ENCODE peak calls at places on chromosome 22, in seven cellular contexts. P is right lobe of liver, Q is AG04450, J is hepatocyte, N is fibroblast of mammary gland, M is mesothelial cell of epicardium, W is Peyer's patch. E is an unnamed sample.

GRCh38 chr22:18033204-18033998 is 9.0 kb upstream of the MICAL3 start:
- DNase-seq in P (no peak), Q (no peak), J (no peak), N (peak; percentile 83), M (no peak), W (no peak), E (no peak)

GRCh38 chr22:29265929-29266328 is 1.9 kb downstream of the RHBDD3 start:
- DNase-seq in P (no peak), Q (no peak), J (no peak), N (peak; percentile 22), M (no peak), W (no peak), E (no peak)

GRCh38 chr22:31610611-31611010 is 51.4 kb downstream of the PISD start:
- DNase-seq in P (no peak), Q (no peak), J (no peak), N (no peak), M (no peak), W (no peak), E (no peak)

GRCh38 chr22:30310881-30311771 is 15.6 kb downstream of the TBC1D10A start:
- DNase-seq in P (peak; percentile 91), Q (no peak), J (no peak), N (peak; percentile 68), M (no peak), W (no peak), E (no peak)

GRCh38 chr22:37752189-37753061 is 55.3 kb upstream of the GCAT start:
- DNase-seq in P (peak; percentile 93), Q (peak; percentile 47), J (peak; percentile 86), N (peak; percentile 98), M (no peak), W (peak; percentile 69), E (no peak)

GRCh38 chr22:30887418-30887817 is 81.2 kb downstream of the MORC2 start:
- DNase-seq in P (peak; percentile 35), Q (no peak), J (no peak), N (no peak), M (peak; percentile 3), W (peak; percentile 40), E (no peak)

GRCh38 chr22:40101417-40102101 is 76.2 kb upstream of the TNRC6B start:
- DNase-seq in P (no peak), Q (no peak), J (no peak), N (no peak), M (no peak), W (no peak), E (no peak)

GRCh38 chr22:31099841-31100761 is 7.3 kb downstream of the SELENOM start:
- DNase-seq in P (no peak), Q (no peak), J (no peak), N (no peak), M (no peak), W (peak; percentile 46), E (no peak)

GRCh38 chr22:35186492-35186891 is 70.8 kb upstream of the HMGXB4 start:
- DNase-seq in P (no peak), Q (no peak), J (no peak), N (no peak), M (no peak), W (no peak), E (no peak)

GRCh38 chr22:28917747-28918543 is 34.6 kb downstream of the ZNRF3 start:
- DNase-seq in P (no peak), Q (no peak), J (peak; percentile 61), N (peak; percentile 26), M (no peak), W (peak; percentile 54), E (peak; percentile 49)

GRCh38 chr22:45210577-45211431 is 29.9 kb downstream of the KIAA0930 start:
- DNase-seq in P (no peak), Q (no peak), J (no peak), N (peak; percentile 89), M (no peak), W (peak; percentile 35), E (no peak)

GRCh38 chr22:27624042-27624441 is 177.5 kb downstream of the MN1 start:
- DNase-seq in P (no peak), Q (no peak), J (no peak), N (no peak), M (no peak), W (peak; percentile 16), E (no peak)

GRCh38 chr22:44225091-44225689 is 44.5 kb downstream of the PARVG start:
- DNase-seq in P (no peak), Q (no peak), J (no peak), N (no peak), M (no peak), W (no peak), E (no peak)

GRCh38 chr22:32710896-32711295 is 90.6 kb upstream of the TIMP3 start:
- DNase-seq in P (no peak), Q (no peak), J (no peak), N (no peak), M (no peak), W (no peak), E (no peak)

GRCh38 chr22:32712644-32713355 is 88.7 kb upstream of the TIMP3 start:
- DNase-seq in P (no peak), Q (no peak), J (no peak), N (peak; percentile 34), M (no peak), W (no peak), E (no peak)

GRCh38 chr22:32713737-32714457 is 87.6 kb upstream of the TIMP3 start:
- DNase-seq in P (no peak), Q (no peak), J (no peak), N (no peak), M (no peak), W (no peak), E (no peak)

GRCh38 chr22:32717337-32718240 is 83.9 kb upstream of the TIMP3 start:
- DNase-seq in P (no peak), Q (peak; percentile 70), J (no peak), N (peak; percentile 60), M (no peak), W (no peak), E (no peak)

GRCh38 chr22:32714458-32715250 is 86.9 kb upstream of the TIMP3 start:
- DNase-seq in P (no peak), Q (no peak), J (no peak), N (no peak), M (no peak), W (no peak), E (no peak)
- TF ChIP-seq CTCF in P (no peak), Q (no peak), J (no peak), N (no peak), M (no peak), W (no peak), E (no peak)

GRCh38 chr22:50245214-50246072 is 620 bp upstream of the TUBGCP6 start:
- DNase-seq in P (no peak), Q (no peak), J (no peak), N (no peak), M (no peak), W (no peak), E (no peak)

GRCh38 chr22:50243704-50244419 is 961 bp downstream of the TUBGCP6 start:
- DNase-seq in P (no peak), Q (no peak), J (no peak), N (peak; percentile 15), M (no peak), W (no peak), E (no peak)

GRCh38 chr22:50246242-50247175 is 1.7 kb upstream of the TUBGCP6 start:
- DNase-seq in P (no peak), Q (no peak), J (no peak), N (no peak), M (no peak), W (no peak), E (no peak)

GRCh38 chr22:50242406-50242949 is 2.3 kb downstream of the TUBGCP6 start:
- DNase-seq in P (no peak), Q (no peak), J (no peak), N (peak; percentile 10), M (no peak), W (no peak), E (no peak)

DNA sequence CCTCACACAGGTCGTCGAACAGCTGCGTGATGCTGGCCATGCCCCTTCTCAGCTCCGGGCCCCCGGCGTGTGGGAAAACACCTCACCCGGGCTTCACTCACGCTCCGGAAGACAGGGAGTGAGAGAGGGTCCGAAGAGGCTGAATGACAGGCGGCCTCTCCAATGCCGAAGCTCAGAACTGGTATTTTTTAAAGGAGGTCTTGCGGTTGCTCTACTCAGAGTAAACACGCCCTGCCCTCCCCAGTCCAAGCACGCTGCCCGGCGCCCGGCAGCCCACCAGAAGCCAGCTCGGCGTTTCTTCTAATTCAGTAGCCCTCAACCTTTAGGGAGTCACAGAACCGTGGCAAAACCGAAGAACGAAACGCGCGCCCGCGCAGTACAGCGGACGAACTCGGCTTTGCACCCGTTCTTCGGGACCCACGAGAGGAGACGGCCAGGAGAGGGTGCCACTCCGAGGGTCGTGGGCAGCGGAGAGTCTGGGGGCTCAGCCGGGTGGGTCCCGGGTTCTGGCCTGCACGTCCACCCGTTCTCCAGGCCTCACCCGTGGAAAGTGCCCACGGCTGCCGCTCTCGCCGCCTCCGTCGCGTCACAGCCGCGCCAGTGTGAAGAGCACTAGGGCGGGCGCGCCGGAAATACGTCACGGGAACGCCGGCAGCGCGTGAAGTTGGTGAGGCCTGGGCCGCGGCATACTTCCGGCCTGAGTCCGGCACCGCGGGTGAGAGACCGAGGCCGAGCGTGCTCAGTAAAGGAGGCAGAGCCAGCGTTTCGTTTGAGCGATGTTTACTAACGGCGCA is at the start of gene TUBGCP6:
- DNase-seq in P (peak; percentile 96), Q (peak; percentile 59), J (peak; percentile 97), N (peak; percentile 89), M (peak; percentile 91), W (peak; percentile 97), E (peak; percentile 94)
- TF ChIP-seq CTCF in P (no peak), Q (peak; percentile 25), J (peak; percentile 19), N (no peak), M (no peak), W (no peak), E (no peak)

GRCh38 chr22:47125603-47126002 is 363.2 kb downstream of the TBC1D22A start:
- DNase-seq in P (no peak), Q (no peak), J (no peak), N (peak; percentile 6), M (no peak), W (no peak), E (no peak)
- TF ChIP-seq CTCF in P (no peak), Q (peak; percentile 43), J (no peak), N (peak; percentile 7), M (no peak), W (no peak), E (no peak)

GRCh38 chr22:25777870-25778269 is 35.9 kb downstream of the MYO18B start:
- DNase-seq in P (no peak), Q (no peak), J (peak; percentile 55), N (peak; percentile 68), M (no peak), W (no peak), E (no peak)
- TF ChIP-seq CTCF in P (peak; percentile 41), Q (peak; percentile 47), J (peak; percentile 49), N (peak; percentile 47), M (no peak), W (no peak), E (no peak)

GRCh38 chr22:41284465-41284864 is 1.5 kb downstream of the RANGAP1 start:
- DNase-seq in P (peak; percentile 58), Q (no peak), J (no peak), N (no peak), M (no peak), W (no peak), E (no peak)

GRCh38 chr22:41288245-41288946 is 2.4 kb upstream of the RANGAP1 start:
- DNase-seq in P (peak; percentile 57), Q (peak; percentile 59), J (peak; percentile 84), N (peak; percentile 67), M (no peak), W (peak; percentile 59), E (no peak)

GRCh38 chr22:41286639-41287091 is 678 bp upstream of the RANGAP1 start:
- DNase-seq in P (peak; percentile 53), Q (no peak), J (peak; percentile 35), N (peak; percentile 25), M (no peak), W (no peak), E (peak; percentile 23)

GRCh38 chr22:41285441-41285819 is 557 bp downstream of the RANGAP1 start:
- DNase-seq in P (no peak), Q (peak; percentile 51), J (peak; percentile 92), N (peak; percentile 94), M (peak; percentile 31), W (peak; percentile 74), E (peak; percentile 50)

GRCh38 chr22:41285820-41286638 is at the start of gene RANGAP1:
- DNase-seq in P (peak; percentile 99), Q (peak; percentile 96), J (peak; percentile 99), N (peak; percentile 97), M (peak; percentile 95), W (peak; percentile 98), E (peak; percentile 96)
- TF ChIP-seq CTCF in P (peak; percentile 18), Q (peak; percentile 25), J (no peak), N (peak; percentile 4), M (no peak), W (no peak), E (no peak)

E was measured in nephron progenitor cell.